ENCODE peak calls at places on chromosomes 16 and 17, in six cellular contexts. One of them, this sample, is unnamed.

GRCh38 chr16:87648236-87648635 is 45.9 kb downstream of the JPH3 start:
- DNase-seq in keratinocyte: no peak
- DNase-seq in HFF-Myc: no peak
- DNase-seq in CD8-positive, alpha-beta T cell: no peak
- DNase-seq in AG04450: no peak
- DNase-seq in cardiac muscle cell: no peak
- DNase-seq in this sample: no peak

GRCh38 chr16:79402356-79402755 is 198.2 kb downstream of the MAF start:
- DNase-seq in keratinocyte: no peak
- DNase-seq in HFF-Myc: no peak
- DNase-seq in CD8-positive, alpha-beta T cell: no peak
- DNase-seq in AG04450: no peak
- DNase-seq in cardiac muscle cell: no peak
- DNase-seq in this sample: no peak

GRCh38 chr16:10128397-10129258 is 53.6 kb downstream of the GRIN2A start:
- DNase-seq in keratinocyte: no peak
- DNase-seq in HFF-Myc: no peak
- DNase-seq in CD8-positive, alpha-beta T cell: no peak
- DNase-seq in AG04450: no peak
- DNase-seq in cardiac muscle cell: no peak
- DNase-seq in this sample: no peak

GRCh38 chr16:4317471-4318170 is 1.8 kb downstream of the GLIS2 start:
- DNase-seq in keratinocyte: no peak
- DNase-seq in HFF-Myc: no peak
- DNase-seq in CD8-positive, alpha-beta T cell: no peak
- DNase-seq in AG04450: no peak
- DNase-seq in cardiac muscle cell: no peak
- DNase-seq in this sample: no peak

GRCh38 chr16:48906076-48906475 is 296.1 kb upstream of the N4BP1 start:
- DNase-seq in keratinocyte: no peak
- DNase-seq in HFF-Myc: no peak
- DNase-seq in CD8-positive, alpha-beta T cell: no peak
- DNase-seq in AG04450: no peak
- DNase-seq in cardiac muscle cell: no peak
- DNase-seq in this sample: no peak

GRCh38 chr16:31453255-31454204 is 5.8 kb upstream of the ARMC5 start:
- DNase-seq in keratinocyte: no peak
- DNase-seq in HFF-Myc: no peak
- DNase-seq in CD8-positive, alpha-beta T cell: no peak
- DNase-seq in AG04450: no peak
- DNase-seq in cardiac muscle cell: peak
- DNase-seq in this sample: no peak

GRCh38 chr16:2963074-2963610 is 933 bp upstream of the KREMEN2 start:
- DNase-seq in keratinocyte: no peak
- DNase-seq in HFF-Myc: no peak
- DNase-seq in CD8-positive, alpha-beta T cell: peak
- DNase-seq in AG04450: no peak
- DNase-seq in cardiac muscle cell: no peak
- DNase-seq in this sample: no peak

GRCh38 chr16:88285514-88285822 is 97.3 kb upstream of the ZNF469 start:
- DNase-seq in keratinocyte: no peak
- DNase-seq in HFF-Myc: no peak
- DNase-seq in CD8-positive, alpha-beta T cell: no peak
- DNase-seq in AG04450: no peak
- DNase-seq in cardiac muscle cell: no peak
- DNase-seq in this sample: no peak

GRCh38 chr17:74201250-74201649 is 2.2 kb upstream of the RPL38 start:
- DNase-seq in keratinocyte: no peak
- DNase-seq in HFF-Myc: no peak
- DNase-seq in CD8-positive, alpha-beta T cell: no peak
- DNase-seq in AG04450: no peak
- DNase-seq in cardiac muscle cell: no peak
- DNase-seq in this sample: no peak

GRCh38 chr16:67872131-67872630 is 671 bp upstream of the EDC4 start:
- DNase-seq in keratinocyte: no peak
- DNase-seq in HFF-Myc: no peak
- DNase-seq in CD8-positive, alpha-beta T cell: no peak
- DNase-seq in AG04450: no peak
- DNase-seq in cardiac muscle cell: no peak
- DNase-seq in this sample: no peak

GRCh38 chr16:79317521-79317920 is 283.0 kb downstream of the MAF start:
- DNase-seq in keratinocyte: no peak
- DNase-seq in HFF-Myc: no peak
- DNase-seq in CD8-positive, alpha-beta T cell: no peak
- DNase-seq in AG04450: no peak
- DNase-seq in cardiac muscle cell: no peak
- DNase-seq in this sample: no peak

GRCh38 chr17:41689497-41690299 is 1.0 kb downstream of the EIF1 start:
- DNase-seq in keratinocyte: no peak
- DNase-seq in HFF-Myc: no peak
- DNase-seq in CD8-positive, alpha-beta T cell: peak
- DNase-seq in AG04450: no peak
- DNase-seq in cardiac muscle cell: peak
- DNase-seq in this sample: peak

GRCh38 chr17:4573682-4574081 is 10.6 kb upstream of the SMTNL2 start:
- DNase-seq in keratinocyte: no peak
- DNase-seq in HFF-Myc: no peak
- DNase-seq in CD8-positive, alpha-beta T cell: peak
- DNase-seq in AG04450: no peak
- DNase-seq in cardiac muscle cell: no peak
- DNase-seq in this sample: peak

DNA sequence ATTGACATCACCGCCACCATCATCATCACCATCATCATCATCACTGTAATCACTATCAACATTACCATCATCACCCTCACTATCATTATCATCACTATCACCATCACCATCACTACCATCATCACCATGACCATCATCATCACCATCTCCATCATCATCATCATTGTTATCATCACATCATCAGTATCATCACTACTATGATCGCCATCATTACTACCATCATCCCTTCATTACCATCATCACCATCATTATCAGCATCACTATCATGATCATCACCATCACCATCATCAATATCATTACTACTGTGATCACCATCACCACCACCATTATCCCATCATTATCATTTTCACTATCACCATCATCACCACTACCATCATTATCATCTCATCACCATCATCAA is 368.3 kb downstream of the SEC14L1 start:
- DNase-seq in keratinocyte: no peak
- DNase-seq in HFF-Myc: no peak
- DNase-seq in CD8-positive, alpha-beta T cell: no peak
- DNase-seq in AG04450: no peak
- DNase-seq in cardiac muscle cell: no peak
- DNase-seq in this sample: no peak
- H3K4me3 ChIP-seq in keratinocyte: no peak
- H3K4me3 ChIP-seq in HFF-Myc: no peak
- H3K4me3 ChIP-seq in CD8-positive, alpha-beta T cell: no peak
- H3K4me3 ChIP-seq in AG04450: no peak
- H3K4me3 ChIP-seq in cardiac muscle cell: no peak
- H3K4me3 ChIP-seq in this sample: no peak

GRCh38 chr17:38456031-38456815 is 28.0 kb downstream of the ARHGAP23 start:
- DNase-seq in keratinocyte: no peak
- DNase-seq in HFF-Myc: no peak
- DNase-seq in CD8-positive, alpha-beta T cell: no peak
- DNase-seq in AG04450: no peak
- DNase-seq in cardiac muscle cell: no peak
- DNase-seq in this sample: no peak
- TF ChIP-seq CTCF in keratinocyte: no peak
- TF ChIP-seq CTCF in HFF-Myc: peak
- TF ChIP-seq CTCF in CD8-positive, alpha-beta T cell: no peak
- TF ChIP-seq CTCF in AG04450: peak
- TF ChIP-seq CTCF in cardiac muscle cell: peak
- TF ChIP-seq CTCF in this sample: no peak

DNA sequence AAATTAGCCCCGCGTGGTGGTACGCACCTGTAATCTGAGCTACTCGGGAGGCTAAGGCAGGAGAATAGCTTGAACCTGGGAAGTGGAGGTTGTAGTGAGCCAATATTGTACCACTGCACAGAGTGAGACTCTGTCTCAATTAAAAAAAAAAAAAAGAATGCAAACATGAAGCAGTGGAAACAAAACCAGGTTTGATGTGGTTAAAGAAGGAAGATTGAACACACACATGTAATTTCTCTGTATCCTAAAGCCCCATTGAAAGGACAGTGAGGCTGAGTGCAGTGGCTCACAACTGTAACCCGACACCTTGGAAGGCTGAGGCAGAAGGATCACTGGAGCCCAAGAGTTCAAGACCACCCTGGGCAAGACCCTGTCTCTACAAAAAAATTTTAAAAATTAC is 26.5 kb upstream of the SBK1 start:
- DNase-seq in keratinocyte: no peak
- DNase-seq in HFF-Myc: no peak
- DNase-seq in CD8-positive, alpha-beta T cell: no peak
- DNase-seq in AG04450: no peak
- DNase-seq in cardiac muscle cell: no peak
- DNase-seq in this sample: no peak
- H3K4me3 ChIP-seq in keratinocyte: no peak
- H3K4me3 ChIP-seq in HFF-Myc: no peak
- H3K4me3 ChIP-seq in CD8-positive, alpha-beta T cell: peak
- H3K4me3 ChIP-seq in AG04450: no peak
- H3K4me3 ChIP-seq in cardiac muscle cell: no peak
- H3K4me3 ChIP-seq in this sample: no peak

GRCh38 chr17:45236002-45236606 is 14.4 kb downstream of the FMNL1 start:
- DNase-seq in keratinocyte: no peak
- DNase-seq in HFF-Myc: no peak
- DNase-seq in CD8-positive, alpha-beta T cell: no peak
- DNase-seq in AG04450: no peak
- DNase-seq in cardiac muscle cell: no peak
- DNase-seq in this sample: no peak
- TF ChIP-seq CTCF in keratinocyte: no peak
- TF ChIP-seq CTCF in HFF-Myc: no peak
- TF ChIP-seq CTCF in CD8-positive, alpha-beta T cell: peak
- TF ChIP-seq CTCF in AG04450: no peak
- TF ChIP-seq CTCF in cardiac muscle cell: peak
- TF ChIP-seq CTCF in this sample: no peak

DNA sequence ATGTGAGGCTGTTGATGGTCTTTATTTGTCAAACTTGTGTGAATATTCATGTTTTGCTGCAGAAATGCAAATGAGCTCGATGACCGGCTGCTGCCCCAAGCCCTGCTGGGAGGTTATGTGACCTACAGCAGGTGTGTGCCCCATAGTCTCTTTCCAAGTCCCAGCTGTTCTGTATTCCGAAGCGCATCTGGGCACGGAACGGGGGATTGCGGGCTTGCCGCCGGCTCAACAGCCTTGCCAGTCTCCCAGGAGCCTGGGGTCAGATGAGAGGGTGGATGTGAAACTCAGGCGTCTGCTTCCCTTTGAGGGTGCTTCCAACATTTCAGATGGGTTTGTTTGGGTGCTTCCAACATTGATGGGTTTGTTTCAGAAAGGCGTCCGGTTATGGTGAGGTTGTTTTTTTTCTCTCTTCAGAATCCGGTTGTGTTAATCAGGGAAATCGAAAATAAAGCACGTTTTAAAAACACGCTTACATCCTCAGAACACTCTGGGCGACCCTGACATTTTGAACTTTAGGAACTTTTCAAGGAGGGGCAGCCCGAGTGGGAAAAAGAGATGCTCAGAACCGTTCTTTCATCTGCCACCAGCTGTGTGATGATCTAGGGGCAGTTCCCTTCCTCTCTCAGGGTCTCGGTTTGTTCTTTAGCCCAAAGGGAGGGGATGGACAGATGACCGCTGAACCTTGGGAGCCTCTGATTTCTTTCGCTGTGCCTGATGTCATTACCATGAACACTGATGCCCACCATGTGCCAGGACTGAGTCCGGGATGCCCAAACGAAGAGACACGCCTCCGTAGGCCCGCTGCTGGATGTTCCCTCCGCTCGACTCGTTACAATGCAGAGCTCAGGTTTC is 47.8 kb upstream of the AMZ2 start:
- DNase-seq in keratinocyte: no peak
- DNase-seq in HFF-Myc: no peak
- DNase-seq in CD8-positive, alpha-beta T cell: no peak
- DNase-seq in AG04450: no peak
- DNase-seq in cardiac muscle cell: no peak
- DNase-seq in this sample: no peak
- H3K4me3 ChIP-seq in keratinocyte: no peak
- H3K4me3 ChIP-seq in HFF-Myc: peak
- H3K4me3 ChIP-seq in CD8-positive, alpha-beta T cell: peak
- H3K4me3 ChIP-seq in AG04450: peak
- H3K4me3 ChIP-seq in cardiac muscle cell: peak
- H3K4me3 ChIP-seq in this sample: peak

GRCh38 chr16:16047761-16048160 is 98.3 kb downstream of the ABCC1 start:
- DNase-seq in keratinocyte: no peak
- DNase-seq in HFF-Myc: no peak
- DNase-seq in CD8-positive, alpha-beta T cell: no peak
- DNase-seq in AG04450: no peak
- DNase-seq in cardiac muscle cell: no peak
- DNase-seq in this sample: no peak

GRCh38 chr16:16045311-16045710 is 95.9 kb downstream of the ABCC1 start:
- DNase-seq in keratinocyte: no peak
- DNase-seq in HFF-Myc: no peak
- DNase-seq in CD8-positive, alpha-beta T cell: no peak
- DNase-seq in AG04450: no peak
- DNase-seq in cardiac muscle cell: no peak
- DNase-seq in this sample: no peak

GRCh38 chr16:16042076-16042475 is 92.7 kb downstream of the ABCC1 start:
- DNase-seq in keratinocyte: no peak
- DNase-seq in HFF-Myc: peak
- DNase-seq in CD8-positive, alpha-beta T cell: no peak
- DNase-seq in AG04450: peak
- DNase-seq in cardiac muscle cell: peak
- DNase-seq in this sample: no peak

GRCh38 chr16:16048904-16049582 is 99.6 kb downstream of the ABCC1 start:
- DNase-seq in keratinocyte: no peak
- DNase-seq in HFF-Myc: no peak
- DNase-seq in CD8-positive, alpha-beta T cell: no peak
- DNase-seq in AG04450: no peak
- DNase-seq in cardiac muscle cell: no peak
- DNase-seq in this sample: no peak

DNA sequence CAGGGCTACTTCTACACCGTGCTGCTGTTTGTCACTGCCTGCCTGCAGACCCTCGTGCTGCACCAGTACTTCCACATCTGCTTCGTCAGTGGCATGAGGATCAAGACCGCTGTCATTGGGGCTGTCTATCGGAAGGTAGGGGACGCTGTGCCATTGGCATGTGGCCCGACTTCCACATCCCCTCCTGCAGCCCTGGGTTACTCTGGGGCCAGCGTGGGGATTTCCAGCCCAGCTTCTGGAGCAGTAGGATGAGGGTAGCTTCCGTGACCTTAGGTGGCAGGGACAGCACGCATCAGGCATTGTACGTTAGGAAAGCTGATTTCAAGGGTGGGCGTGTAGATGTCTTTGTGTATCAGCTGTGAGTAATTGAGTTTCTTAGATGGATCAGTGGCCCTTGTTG is 96.5 kb downstream of the ABCC1 start:
- DNase-seq in keratinocyte: no peak
- DNase-seq in HFF-Myc: no peak
- DNase-seq in CD8-positive, alpha-beta T cell: no peak
- DNase-seq in AG04450: no peak
- DNase-seq in cardiac muscle cell: peak
- DNase-seq in this sample: peak
- TF ChIP-seq CTCF in keratinocyte: peak
- TF ChIP-seq CTCF in HFF-Myc: peak
- TF ChIP-seq CTCF in CD8-positive, alpha-beta T cell: no peak
- TF ChIP-seq CTCF in AG04450: peak
- TF ChIP-seq CTCF in cardiac muscle cell: no peak
- TF ChIP-seq CTCF in this sample: peak

DNA sequence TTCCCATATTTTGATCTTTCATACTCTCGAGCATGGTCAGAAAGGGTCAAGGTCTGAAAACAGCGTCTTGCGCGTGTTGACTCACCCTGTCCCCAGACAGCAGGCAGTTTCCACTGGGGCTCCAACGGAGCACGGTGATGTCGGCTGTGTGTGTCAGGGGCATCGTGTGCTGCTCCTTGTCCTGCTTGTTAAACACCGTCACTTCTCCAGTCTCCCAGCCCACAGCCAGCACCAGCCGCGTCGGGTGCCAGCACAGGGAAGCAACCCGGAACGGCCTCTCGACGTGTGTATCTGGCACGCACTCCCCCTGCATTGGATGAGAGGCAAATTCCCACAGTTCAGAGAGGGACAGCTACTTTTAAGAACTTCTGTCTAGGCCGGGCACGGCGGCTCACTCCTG is 9.6 kb downstream of the IFT140 start:
- DNase-seq in keratinocyte: no peak
- DNase-seq in HFF-Myc: no peak
- DNase-seq in CD8-positive, alpha-beta T cell: no peak
- DNase-seq in AG04450: no peak
- DNase-seq in cardiac muscle cell: no peak
- DNase-seq in this sample: no peak
- H3K4me3 ChIP-seq in keratinocyte: no peak
- H3K4me3 ChIP-seq in HFF-Myc: no peak
- H3K4me3 ChIP-seq in CD8-positive, alpha-beta T cell: no peak
- H3K4me3 ChIP-seq in AG04450: no peak
- H3K4me3 ChIP-seq in cardiac muscle cell: no peak
- H3K4me3 ChIP-seq in this sample: no peak